ENCODE peak calls at places on chromosomes 3 and 15, in five cellular contexts. I is WERI-Rb-1; R is fibroblast of lung; S is CD8-positive, alpha-beta T cell; X is CD4-positive, CD25-positive, alpha-beta regulatory T cell. V is an unnamed sample.

GRCh38 chr3:126693921-126694320 is 10.1 kb upstream of the CHCHD6 start:
- DNase-seq in R (no peak), I (no peak), S (no peak), X (no peak), V (no peak)

GRCh38 chr15:100602822-100603393 is 519 bp downstream of the ASB7 start:
- DNase-seq in I (no peak), S (peak), R (no peak), X (peak), V (no peak)

GRCh38 chr15:64858136-64858535 is 16.4 kb downstream of the PLEKHO2 start:
- DNase-seq in I (no peak), X (no peak), R (no peak), S (no peak), V (no peak)

GRCh38 chr15:101070502-101071273 is 151.5 kb downstream of the LRRK1 start:
- DNase-seq in I (no peak), S (no peak), R (peak), X (no peak), V (no peak)

GRCh38 chr15:66483131-66483566 is 14.4 kb downstream of the SNAPC5 start:
- DNase-seq in I (no peak), R (peak), S (no peak), X (no peak), V (no peak)

GRCh38 chr3:11671648-11672100 is 28.0 kb upstream of the VGLL4 start:
- DNase-seq in I (no peak), S (no peak), R (peak), X (no peak), V (no peak)

GRCh38 chr15:77097317-77097721 is 26.4 kb upstream of the TSPAN3 start:
- DNase-seq in R (no peak), X (no peak), S (no peak), I (peak), V (no peak)

GRCh38 chr3:108404409-108404808 is 106.0 kb downstream of the MYH15 start:
- DNase-seq in R (no peak), S (no peak), X (no peak), I (peak), V (no peak)

GRCh38 chr15:79811406-79812405 is 85.1 kb downstream of the MTHFS start:
- DNase-seq in X (no peak), R (peak), I (no peak), S (no peak), V (peak)

DNA sequence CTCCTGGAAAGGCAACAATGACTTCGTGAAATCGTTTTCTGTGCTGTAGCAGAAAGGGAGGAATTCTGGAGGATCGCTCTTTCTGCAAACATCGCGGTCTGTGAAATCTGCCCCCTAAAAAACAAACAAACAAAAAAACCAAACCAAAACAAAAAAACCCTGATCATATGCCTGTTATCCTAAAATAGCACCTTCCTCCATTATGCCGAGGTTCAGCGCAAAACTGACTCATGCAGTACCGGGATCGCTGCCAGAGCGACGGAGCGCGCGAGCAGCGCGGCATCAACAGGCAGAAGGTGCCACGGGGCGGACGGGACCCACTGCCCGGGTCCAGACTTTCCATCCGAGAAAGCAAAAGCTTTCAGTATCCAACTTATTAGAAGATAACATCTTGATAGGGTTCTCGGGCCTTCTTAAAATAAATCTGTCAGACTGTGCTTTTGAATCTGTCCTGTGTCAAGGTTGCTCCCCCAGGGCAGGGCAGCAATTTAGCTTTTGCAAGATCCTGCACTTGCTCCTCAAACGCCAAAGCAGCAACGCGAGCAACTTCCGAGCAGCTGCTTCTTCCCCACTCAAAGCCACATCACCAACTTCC is 156.0 kb downstream of the FGF12 start:
- DNase-seq in R (peak), I (no peak), X (no peak), S (no peak), V (no peak)
- H3K27ac ChIP-seq in R (no peak), I (no peak), X (no peak), S (no peak), V (no peak)

DNA sequence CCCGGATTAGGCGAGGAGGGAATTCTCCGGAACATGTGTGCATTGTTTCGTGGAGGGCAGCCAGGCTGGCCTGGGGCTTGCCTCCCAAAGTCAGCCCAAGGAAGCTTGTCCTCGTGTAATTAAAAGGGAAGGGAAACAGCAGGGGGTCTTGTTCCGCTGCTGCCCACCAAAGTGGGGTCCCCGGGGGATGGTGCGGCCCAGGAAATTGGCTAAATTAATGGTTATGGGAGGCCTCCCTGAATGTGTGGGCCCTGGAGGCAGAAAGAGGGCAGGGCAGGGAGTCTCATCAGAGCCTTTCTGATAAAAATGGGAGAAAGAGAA is 118.1 kb downstream of the OPA1 start:
- DNase-seq in S (no peak), I (no peak), R (no peak), X (no peak), V (no peak)
- H3K27ac ChIP-seq in S (no peak), I (no peak), R (no peak), X (no peak), V (no peak)

GRCh38 chr3:194112120-194113106 is 23.5 kb upstream of the HES1 start:
- DNase-seq in X (no peak), R (no peak), S (no peak), I (no peak), V (no peak)
- H3K27ac ChIP-seq in X (no peak), R (no peak), S (no peak), I (no peak), V (no peak)

GRCh38 chr3:188396251-188396650 is 242.3 kb downstream of the LPP start:
- DNase-seq in R (no peak), X (no peak), I (no peak), S (no peak), V (no peak)

GRCh38 chr3:188400494-188401243 is 246.7 kb downstream of the LPP start:
- DNase-seq in X (no peak), R (no peak), I (no peak), S (no peak), V (no peak)

GRCh38 chr3:188396900-188397299 is 242.9 kb downstream of the LPP start:
- DNase-seq in X (no peak), R (no peak), S (no peak), I (no peak), V (no peak)

GRCh38 chr3:188401244-188401604 is 247.3 kb downstream of the LPP start:
- DNase-seq in X (no peak), S (no peak), R (no peak), I (no peak), V (no peak)

GRCh38 chr3:188397766-188398705 is 244.1 kb downstream of the LPP start:
- DNase-seq in R (no peak), I (no peak), S (no peak), X (no peak), V (no peak)
- H3K27ac ChIP-seq in R (no peak), I (no peak), S (no peak), X (no peak), V (no peak)

GRCh38 chr3:45865568-45865955 is 20.8 kb upstream of the CCR9 start:
- DNase-seq in S (no peak), X (no peak), R (no peak), I (no peak), V (no peak)

GRCh38 chr3:45870099-45870498 is 16.2 kb upstream of the CCR9 start:
- DNase-seq in S (peak), X (peak), I (no peak), R (no peak), V (no peak)

GRCh38 chr3:45864760-45865567 is 21.4 kb upstream of the CCR9 start:
- DNase-seq in X (no peak), R (no peak), S (no peak), I (no peak), V (no peak)

GRCh38 chr3:45869638-45870037 is 16.7 kb upstream of the CCR9 start:
- DNase-seq in I (no peak), S (no peak), X (no peak), R (no peak), V (no peak)

GRCh38 chr3:45868213-45868612 is 18.1 kb upstream of the CCR9 start:
- DNase-seq in S (no peak), R (no peak), X (no peak), I (no peak), V (no peak)
- H3K27ac ChIP-seq in S (no peak), R (no peak), X (no peak), I (no peak), V (no peak)

DNA sequence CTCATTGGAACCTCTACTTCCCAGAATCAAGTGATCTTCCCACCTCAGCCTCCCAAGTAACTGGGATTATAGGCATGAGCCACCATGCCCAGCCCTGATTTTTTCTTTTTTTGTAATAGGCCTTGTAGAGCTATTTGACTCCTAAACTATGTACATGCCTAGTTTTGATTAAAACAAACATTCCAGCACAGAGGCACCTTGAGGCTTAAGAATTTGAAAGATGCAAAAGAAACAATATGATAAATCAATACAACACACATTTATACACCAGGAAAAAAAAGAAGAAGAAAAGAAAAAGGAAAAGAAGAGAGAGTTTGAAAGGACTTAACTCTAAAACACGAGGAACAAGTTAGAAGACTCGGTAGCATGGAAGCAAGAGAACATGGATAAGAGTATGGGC is 13.9 kb upstream of the FRMD5 start:
- DNase-seq in I (no peak), R (no peak), S (no peak), X (no peak), V (no peak)
- H3K27ac ChIP-seq in I (no peak), R (no peak), S (no peak), X (no peak), V (no peak)

GRCh38 chr3:169340055-169340454 is 323.5 kb downstream of the MECOM start:
- DNase-seq in X (no peak), I (no peak), R (no peak), S (no peak), V (no peak)
- H3K27ac ChIP-seq in X (no peak), I (no peak), R (no peak), S (no peak), V (no peak)

V was measured in suprapubic skin.